ENCODE peak calls at places on chromosome 22, in five cellular contexts. One of them, this sample, is unnamed.

GRCh38 chr22:32661296-32661695 is 140.2 kb upstream of the TIMP3 start:
- DNase-seq in memory B cell: no peak
- DNase-seq in endodermal cell: no peak
- DNase-seq in upper lobe of left lung: no peak
- DNase-seq in AG08396: peak
- DNase-seq in this sample: no peak

GRCh38 chr22:22164541-22165272 is 79.9 kb upstream of the VPREB1 start:
- DNase-seq in memory B cell: no peak
- DNase-seq in endodermal cell: no peak
- DNase-seq in upper lobe of left lung: no peak
- DNase-seq in AG08396: no peak
- DNase-seq in this sample: no peak

GRCh38 chr22:33853200-33854097 is 66.8 kb downstream of the LARGE1 start:
- DNase-seq in memory B cell: peak
- DNase-seq in endodermal cell: no peak
- DNase-seq in upper lobe of left lung: no peak
- DNase-seq in AG08396: peak
- DNase-seq in this sample: peak

GRCh38 chr22:36507518-36508010 is 724 bp upstream of the FOXRED2 start:
- DNase-seq in memory B cell: no peak
- DNase-seq in endodermal cell: no peak
- DNase-seq in upper lobe of left lung: no peak
- DNase-seq in AG08396: no peak
- DNase-seq in this sample: no peak

GRCh38 chr22:24118689-24119384 is 62.5 kb upstream of the SUSD2 start:
- DNase-seq in memory B cell: no peak
- DNase-seq in endodermal cell: no peak
- DNase-seq in upper lobe of left lung: no peak
- DNase-seq in AG08396: no peak
- DNase-seq in this sample: no peak

GRCh38 chr22:19874307-19875060 is 19.8 kb upstream of the GNB1L start:
- DNase-seq in memory B cell: no peak
- DNase-seq in endodermal cell: peak
- DNase-seq in upper lobe of left lung: peak
- DNase-seq in AG08396: no peak
- DNase-seq in this sample: no peak

GRCh38 chr22:20563941-20564371 is 56.5 kb downstream of the MED15 start:
- DNase-seq in memory B cell: no peak
- DNase-seq in endodermal cell: no peak
- DNase-seq in upper lobe of left lung: no peak
- DNase-seq in AG08396: no peak
- DNase-seq in this sample: no peak

GRCh38 chr22:42277988-42278776 is 7.7 kb upstream of the TCF20 start:
- DNase-seq in memory B cell: no peak
- DNase-seq in endodermal cell: peak
- DNase-seq in upper lobe of left lung: peak
- DNase-seq in AG08396: no peak
- DNase-seq in this sample: no peak

GRCh38 chr22:42670921-42671709 is 21.9 kb upstream of the CYB5R3 start:
- DNase-seq in memory B cell: no peak
- DNase-seq in endodermal cell: no peak
- DNase-seq in upper lobe of left lung: no peak
- DNase-seq in AG08396: no peak
- DNase-seq in this sample: no peak

GRCh38 chr22:44074286-44074984 is 50.3 kb downstream of the PARVB start:
- DNase-seq in memory B cell: no peak
- DNase-seq in endodermal cell: no peak
- DNase-seq in upper lobe of left lung: peak
- DNase-seq in AG08396: no peak
- DNase-seq in this sample: no peak

GRCh38 chr22:33793464-33793863 is 126.8 kb downstream of the LARGE1 start:
- DNase-seq in memory B cell: no peak
- DNase-seq in endodermal cell: no peak
- DNase-seq in upper lobe of left lung: no peak
- DNase-seq in AG08396: no peak
- DNase-seq in this sample: no peak

GRCh38 chr22:49885281-49885680 is 31.6 kb downstream of the ZBED4 start:
- DNase-seq in memory B cell: no peak
- DNase-seq in endodermal cell: no peak
- DNase-seq in upper lobe of left lung: no peak
- DNase-seq in AG08396: no peak
- DNase-seq in this sample: no peak

GRCh38 chr22:29712119-29712518 is 7.7 kb upstream of the CABP7 start:
- DNase-seq in memory B cell: no peak
- DNase-seq in endodermal cell: no peak
- DNase-seq in upper lobe of left lung: no peak
- DNase-seq in AG08396: no peak
- DNase-seq in this sample: no peak

GRCh38 chr22:46681010-46681409 is 57.0 kb downstream of the CERK start:
- DNase-seq in memory B cell: no peak
- DNase-seq in endodermal cell: no peak
- DNase-seq in upper lobe of left lung: peak
- DNase-seq in AG08396: no peak
- DNase-seq in this sample: no peak

GRCh38 chr22:18035740-18036139 is 11.4 kb upstream of the MICAL3 start:
- DNase-seq in memory B cell: no peak
- DNase-seq in endodermal cell: no peak
- DNase-seq in upper lobe of left lung: no peak
- DNase-seq in AG08396: no peak
- DNase-seq in this sample: no peak

GRCh38 chr22:42388130-42388797 is 43.9 kb downstream of the NFAM1 start:
- DNase-seq in memory B cell: no peak
- DNase-seq in endodermal cell: no peak
- DNase-seq in upper lobe of left lung: no peak
- DNase-seq in AG08396: peak
- DNase-seq in this sample: no peak

GRCh38 chr22:39176067-39176621 is 23.7 kb upstream of the CBX7 start:
- DNase-seq in memory B cell: no peak
- DNase-seq in endodermal cell: peak
- DNase-seq in upper lobe of left lung: peak
- DNase-seq in AG08396: peak
- DNase-seq in this sample: no peak

GRCh38 chr22:38881464-38881871 is 9.5 kb upstream of the CBX6 start:
- DNase-seq in memory B cell: no peak
- DNase-seq in endodermal cell: no peak
- DNase-seq in upper lobe of left lung: no peak
- DNase-seq in AG08396: peak
- DNase-seq in this sample: no peak

GRCh38 chr22:45446216-45446615 is 32.7 kb downstream of the RIBC2 start:
- DNase-seq in memory B cell: no peak
- DNase-seq in endodermal cell: no peak
- DNase-seq in upper lobe of left lung: no peak
- DNase-seq in AG08396: no peak
- DNase-seq in this sample: no peak

GRCh38 chr22:32909561-32910348 is 108.2 kb downstream of the TIMP3 start:
- DNase-seq in memory B cell: no peak
- DNase-seq in endodermal cell: peak
- DNase-seq in upper lobe of left lung: peak
- DNase-seq in AG08396: no peak
- DNase-seq in this sample: no peak

GRCh38 chr22:32830473-32830872 is 29.0 kb downstream of the TIMP3 start:
- DNase-seq in memory B cell: no peak
- DNase-seq in endodermal cell: peak
- DNase-seq in upper lobe of left lung: peak
- DNase-seq in AG08396: no peak
- DNase-seq in this sample: no peak

GRCh38 chr22:43776081-43776670 is 35.9 kb downstream of the EFCAB6 start:
- DNase-seq in memory B cell: no peak
- DNase-seq in endodermal cell: no peak
- DNase-seq in upper lobe of left lung: no peak
- DNase-seq in AG08396: no peak
- DNase-seq in this sample: no peak

GRCh38 chr22:42897960-42898359 is 40.9 kb upstream of the ARFGAP3 start:
- DNase-seq in memory B cell: no peak
- DNase-seq in endodermal cell: no peak
- DNase-seq in upper lobe of left lung: no peak
- DNase-seq in AG08396: no peak
- DNase-seq in this sample: no peak

GRCh38 chr22:40525250-40525884 is 111.2 kb downstream of the MRTFA start:
- DNase-seq in memory B cell: peak
- DNase-seq in endodermal cell: peak
- DNase-seq in upper lobe of left lung: no peak
- DNase-seq in AG08396: no peak
- DNase-seq in this sample: no peak

GRCh38 chr22:34281738-34282137 is 361.5 kb upstream of the LARGE1 start:
- DNase-seq in memory B cell: no peak
- DNase-seq in endodermal cell: no peak
- DNase-seq in upper lobe of left lung: no peak
- DNase-seq in AG08396: no peak
- DNase-seq in this sample: no peak

GRCh38 chr22:47154621-47155081 is 392.2 kb downstream of the TBC1D22A start:
- DNase-seq in memory B cell: no peak
- DNase-seq in endodermal cell: no peak
- DNase-seq in upper lobe of left lung: no peak
- DNase-seq in AG08396: peak
- DNase-seq in this sample: no peak

GRCh38 chr22:45197606-45198462 is 34.1 kb downstream of the NUP50 start:
- DNase-seq in memory B cell: no peak
- DNase-seq in endodermal cell: peak
- DNase-seq in upper lobe of left lung: no peak
- DNase-seq in AG08396: no peak
- DNase-seq in this sample: no peak

GRCh38 chr22:36549033-36549432 is 20.1 kb upstream of the EIF3D start:
- DNase-seq in memory B cell: no peak
- DNase-seq in endodermal cell: peak
- DNase-seq in upper lobe of left lung: no peak
- DNase-seq in AG08396: no peak
- DNase-seq in this sample: no peak

GRCh38 chr22:35785181-35785923 is 67.7 kb downstream of the APOL5 start:
- DNase-seq in memory B cell: no peak
- DNase-seq in endodermal cell: no peak
- DNase-seq in upper lobe of left lung: no peak
- DNase-seq in AG08396: peak
- DNase-seq in this sample: no peak

GRCh38 chr22:36358533-36359171 is 29.1 kb downstream of the MYH9 start:
- DNase-seq in memory B cell: no peak
- DNase-seq in endodermal cell: no peak
- DNase-seq in upper lobe of left lung: no peak
- DNase-seq in AG08396: no peak
- DNase-seq in this sample: no peak

GRCh38 chr22:42637555-42637954 is 2.8 kb downstream of the ATP5MGL start:
- DNase-seq in memory B cell: no peak
- DNase-seq in endodermal cell: no peak
- DNase-seq in upper lobe of left lung: no peak
- DNase-seq in AG08396: no peak
- DNase-seq in this sample: no peak

GRCh38 chr22:49207008-49207775 is 620.5 kb downstream of the BRD1 start:
- DNase-seq in memory B cell: no peak
- DNase-seq in endodermal cell: peak
- DNase-seq in upper lobe of left lung: no peak
- DNase-seq in AG08396: no peak
- DNase-seq in this sample: no peak

GRCh38 chr22:24466831-24467249 is 28.3 kb upstream of the UPB1 start:
- DNase-seq in memory B cell: no peak
- DNase-seq in endodermal cell: no peak
- DNase-seq in upper lobe of left lung: no peak
- DNase-seq in AG08396: peak
- DNase-seq in this sample: no peak

GRCh38 chr22:49785841-49786451 is 41.7 kb downstream of the BRD1 start:
- DNase-seq in memory B cell: no peak
- DNase-seq in endodermal cell: no peak
- DNase-seq in upper lobe of left lung: no peak
- DNase-seq in AG08396: no peak
- DNase-seq in this sample: no peak

GRCh38 chr22:36224245-36224644 is 15.1 kb downstream of the APOL2 start:
- DNase-seq in memory B cell: no peak
- DNase-seq in endodermal cell: no peak
- DNase-seq in upper lobe of left lung: no peak
- DNase-seq in AG08396: no peak
- DNase-seq in this sample: no peak

GRCh38 chr22:49551446-49551845 is 276.2 kb downstream of the BRD1 start:
- DNase-seq in memory B cell: no peak
- DNase-seq in endodermal cell: no peak
- DNase-seq in upper lobe of left lung: no peak
- DNase-seq in AG08396: no peak
- DNase-seq in this sample: no peak

GRCh38 chr22:49549851-49550430 is 277.7 kb downstream of the BRD1 start:
- DNase-seq in memory B cell: no peak
- DNase-seq in endodermal cell: peak
- DNase-seq in upper lobe of left lung: no peak
- DNase-seq in AG08396: no peak
- DNase-seq in this sample: no peak